ENCODE peak calls at places on chromosomes 2 and 18, in four cellular contexts. M, V, K and G are unnamed samples.

GRCh38 chr2:134417968-134418557 is 164.2 kb downstream of the MGAT5 start:
- DNase-seq in M (no peak), V (no peak), K (no peak), G (no peak)

GRCh38 chr2:20611077-20611843 is 39.6 kb downstream of the HS1BP3 start:
- DNase-seq in M (peak; percentile 41), V (peak; percentile 100), K (no peak), G (no peak)

GRCh38 chr2:30776831-30777652 is 30.2 kb downstream of the CAPN13 start:
- DNase-seq in M (no peak), V (no peak), K (no peak), G (no peak)

GRCh38 chr2:160869411-160869810 is 290.8 kb upstream of the TANK start:
- DNase-seq in M (no peak), V (no peak), K (no peak), G (peak; percentile 53)

GRCh38 chr2:173500953-173501352 is 146.3 kb downstream of the CDCA7 start:
- DNase-seq in M (no peak), V (no peak), K (no peak), G (no peak)

GRCh38 chr2:190069936-190070696 is 7.6 kb upstream of the MSTN start:
- DNase-seq in M (peak; percentile 9), V (peak; percentile 68), K (peak; percentile 71), G (peak; percentile 47)

GRCh38 chr18:36352384-36352783 is 54.9 kb downstream of the FHOD3 start:
- DNase-seq in M (no peak), V (no peak), K (no peak), G (no peak)

GRCh38 chr2:85911836-85912692 is 23.3 kb upstream of the ST3GAL5 start:
- DNase-seq in M (no peak), V (no peak), K (no peak), G (no peak)

GRCh38 chr2:72579595-72580180 is 246.1 kb downstream of the EXOC6B start:
- DNase-seq in M (peak; percentile 17), V (peak; percentile 70), K (peak; percentile 26), G (no peak)

GRCh38 chr2:64931536-64932326 is 57.5 kb upstream of the SLC1A4 start:
- DNase-seq in M (no peak), V (no peak), K (no peak), G (no peak)

GRCh38 chr18:12647773-12648172 is 10.1 kb downstream of the SPIRE1 start:
- DNase-seq in M (no peak), V (no peak), K (no peak), G (no peak)

GRCh38 chr2:100625731-100626130 is 62.9 kb downstream of the PDCL3 start:
- DNase-seq in M (no peak), V (no peak), K (no peak), G (no peak)

GRCh38 chr2:69088471-69088870 is 75.5 kb downstream of the ANTXR1 start:
- DNase-seq in M (no peak), V (no peak), K (no peak), G (no peak)

GRCh38 chr2:83594841-83595720 is 864.0 kb downstream of the SUCLG1 start:
- DNase-seq in M (no peak), V (no peak), K (no peak), G (no peak)

GRCh38 chr2:215554689-215555088 is 118.8 kb upstream of the FN1 start:
- DNase-seq in M (no peak), V (no peak), K (no peak), G (no peak)

GRCh38 chr18:42532119-42532518 is 577.1 kb downstream of the PIK3C3 start:
- DNase-seq in M (no peak), V (no peak), K (no peak), G (no peak)

GRCh38 chr2:37232131-37232933 is 874 bp downstream of the NDUFAF7 start:
- DNase-seq in M (peak; percentile 37), V (peak; percentile 12), K (no peak), G (no peak)

GRCh38 chr2:241931084-241931975 is 61.8 kb downstream of the RTP5 start:
- DNase-seq in M (no peak), V (no peak), K (no peak), G (no peak)

GRCh38 chr2:151278487-151278886 is 11.0 kb downstream of the NMI start:
- DNase-seq in M (no peak), V (no peak), K (no peak), G (no peak)

GRCh38 chr2:220969348-220969747 is 602.8 kb downstream of the EPHA4 start:
- DNase-seq in M (no peak), V (no peak), K (no peak), G (no peak)

GRCh38 chr2:24909555-24910177 is 10.4 kb downstream of the ADCY3 start:
- DNase-seq in M (no peak), V (no peak), K (no peak), G (no peak)

GRCh38 chr2:11398710-11399109 is 54.3 kb upstream of the ROCK2 start:
- DNase-seq in M (no peak), V (no peak), K (no peak), G (no peak)

GRCh38 chr2:69017080-69017479 is 4.1 kb downstream of the ANTXR1 start:
- DNase-seq in M (peak; percentile 21), V (no peak), K (no peak), G (no peak)

GRCh38 chr2:138713509-138713908 is 66.7 kb downstream of the NXPH2 start:
- DNase-seq in M (no peak), V (no peak), K (no peak), G (no peak)

DNA sequence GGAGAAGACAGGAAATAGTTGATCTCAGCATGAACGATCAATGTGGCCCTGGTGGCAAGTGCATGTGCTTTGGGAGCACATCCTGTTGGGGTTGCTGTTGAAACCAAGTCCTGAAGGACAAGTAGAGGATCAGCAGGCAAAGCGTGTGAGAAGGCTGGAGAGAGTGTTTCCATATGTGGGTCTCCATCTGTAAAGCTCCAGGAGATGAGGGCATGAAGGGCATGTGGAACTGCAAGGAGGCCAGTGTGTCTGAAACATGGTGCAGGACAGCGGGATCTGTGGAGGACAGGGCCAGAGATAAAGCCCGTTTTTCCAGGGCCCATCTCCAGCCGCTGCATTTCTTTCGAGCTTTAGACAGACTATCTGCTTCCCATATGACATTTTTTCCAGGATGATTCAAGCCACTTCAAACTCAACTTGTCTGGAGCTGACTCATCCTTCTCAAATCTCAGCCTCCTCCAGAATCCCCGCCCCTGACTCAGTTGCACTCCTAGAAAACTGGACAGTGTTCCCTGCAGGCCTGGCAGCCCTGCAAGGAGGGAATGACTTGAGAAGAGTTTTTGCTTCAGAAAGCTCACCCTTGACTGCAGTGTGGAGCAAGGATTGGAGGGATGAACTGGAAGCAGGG is 226.1 kb downstream of the VAPA start:
- DNase-seq in M (no peak), V (no peak), K (no peak), G (no peak)
- H3K4me3 ChIP-seq in M (no peak overlapping the region), V (peak overlapping the region; percentile 42), K (no peak overlapping the region), G (no peak overlapping the region)

GRCh38 chr18:54984908-54985307 is 25.6 kb upstream of the CCDC68 start:
- DNase-seq in M (no peak), V (no peak), K (no peak), G (no peak)

GRCh38 chr18:54981076-54981475 is 21.8 kb upstream of the CCDC68 start:
- DNase-seq in M (no peak), V (no peak), K (no peak), G (no peak)

DNA sequence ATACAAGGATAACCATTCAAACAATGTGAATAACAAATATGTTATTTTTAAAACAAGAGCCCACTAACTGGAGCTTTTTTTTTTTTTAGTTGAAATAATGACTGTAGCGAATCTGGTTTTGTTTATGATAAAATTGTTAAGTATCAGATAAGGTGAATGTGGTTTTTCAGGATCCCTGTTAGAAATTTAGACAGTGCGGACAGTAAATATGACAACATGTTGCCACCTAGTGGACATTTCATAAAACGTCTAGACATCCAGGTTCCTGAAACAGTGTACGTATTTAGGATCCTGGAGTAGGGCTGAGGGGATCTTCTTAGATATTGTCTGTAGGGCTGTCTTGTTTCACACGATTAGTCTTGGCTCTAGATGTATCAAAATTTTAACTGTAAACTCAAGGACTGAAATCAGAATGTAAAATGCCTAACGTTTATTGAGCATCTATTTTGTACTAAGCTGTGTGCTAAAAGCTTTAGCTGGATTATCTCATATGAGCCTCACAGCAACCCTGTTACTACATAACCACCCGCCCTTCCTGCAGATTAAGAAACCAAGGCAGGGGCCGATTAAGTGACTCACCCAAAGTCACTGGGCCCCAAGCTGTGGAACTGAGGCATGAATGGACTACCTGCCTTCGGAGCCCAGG is 23.9 kb upstream of the CCDC68 start:
- DNase-seq in M (peak; percentile 47), V (peak; percentile 44), K (peak; percentile 47), G (peak; percentile 35)
- TF ChIP-seq TCF7L2 in M (no peak), V (no peak), K (no peak), G (no peak)

GRCh38 chr18:44047585-44047984 is 633.1 kb upstream of the SETBP1 start:
- DNase-seq in M (no peak), V (no peak), K (no peak), G (no peak)

GRCh38 chr18:44039216-44039615 is 641.5 kb upstream of the SETBP1 start:
- DNase-seq in M (no peak), V (no peak), K (no peak), G (no peak)

GRCh38 chr18:44036500-44036899 is 644.2 kb upstream of the SETBP1 start:
- DNase-seq in M (no peak), V (no peak), K (no peak), G (no peak)

GRCh38 chr18:44039826-44040225 is 640.9 kb upstream of the SETBP1 start:
- DNase-seq in M (no peak), V (no peak), K (no peak), G (no peak)

GRCh38 chr18:44041553-44042418 is 638.9 kb upstream of the SETBP1 start:
- DNase-seq in M (no peak), V (no peak), K (no peak), G (no peak)
- H3K4me3 ChIP-seq in M (no peak overlapping the region), V (no peak overlapping the region), K (no peak overlapping the region), G (no peak overlapping the region)

DNA sequence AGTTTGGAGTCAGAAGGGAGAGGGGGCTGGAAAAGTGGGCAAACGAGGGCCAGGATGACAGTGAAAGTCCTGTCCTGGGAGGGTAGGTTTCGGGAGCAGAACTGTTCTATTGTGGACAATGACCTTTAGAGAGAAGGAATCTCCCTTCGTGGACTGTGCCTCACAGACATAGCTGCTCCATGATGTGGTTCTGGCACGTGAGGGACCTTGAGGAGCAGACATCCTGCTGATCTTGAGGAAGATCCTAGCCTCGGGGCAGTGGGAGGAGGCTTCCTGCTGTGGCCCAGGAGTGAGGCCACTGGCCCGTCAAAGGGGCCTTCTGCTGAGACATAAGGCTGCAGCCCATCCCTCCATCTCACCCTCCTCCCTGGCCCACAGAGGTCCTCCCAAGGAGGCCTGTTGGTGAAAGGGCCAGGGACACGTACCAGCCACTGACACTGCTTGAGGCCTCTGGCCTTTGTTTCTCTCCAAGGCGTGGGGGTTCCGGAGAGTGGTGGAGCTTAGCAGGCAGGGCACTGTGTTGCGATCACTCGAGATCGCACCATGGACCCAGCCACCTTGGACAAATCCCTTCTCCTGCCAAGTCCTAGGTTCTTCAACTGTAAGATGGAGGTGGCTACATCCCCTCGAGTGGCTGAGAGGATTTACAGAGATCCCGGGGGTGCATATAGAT is 167.2 kb downstream of the CELF4 start:
- DNase-seq in M (no peak), V (no peak), K (no peak), G (no peak)
- TF ChIP-seq TCF7L2 in M (no peak), V (no peak), K (no peak), G (no peak)

DNA sequence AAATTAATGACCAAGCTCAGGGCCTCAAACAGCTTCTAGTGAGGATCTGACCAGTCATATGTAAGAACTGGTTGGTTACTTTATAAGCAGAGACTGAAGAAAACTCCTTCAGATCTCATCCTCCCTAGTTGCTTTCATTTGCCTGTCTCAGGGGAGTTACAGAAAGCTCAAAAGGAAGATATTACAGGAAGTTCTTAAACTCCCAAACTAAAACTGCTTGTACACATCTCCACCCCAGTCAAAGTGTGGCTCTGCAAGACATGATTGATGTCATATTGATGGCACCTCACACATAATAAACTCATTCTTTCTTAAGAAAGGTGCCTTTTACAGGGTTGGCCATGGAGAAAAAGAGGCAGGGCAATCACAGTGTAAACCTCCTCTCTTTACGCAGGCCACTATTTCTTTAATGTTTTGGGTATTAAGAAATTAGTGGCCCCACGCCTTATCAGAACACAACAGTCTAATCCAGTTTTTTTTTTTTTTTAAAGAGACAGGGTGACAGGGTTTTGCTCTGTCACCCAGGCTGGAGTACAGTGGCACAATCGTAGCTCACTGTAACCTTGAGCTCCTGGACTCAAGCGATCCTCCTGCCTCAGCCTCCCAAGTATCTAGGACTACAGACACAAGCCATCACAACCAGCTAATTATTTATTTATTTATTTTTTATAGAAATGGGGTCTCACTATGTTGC is 62.6 kb upstream of the STK17B start:
- DNase-seq in M (no peak), V (no peak), K (no peak), G (no peak)
- H3K4me3 ChIP-seq in M (no peak overlapping the region), V (no peak overlapping the region), K (no peak overlapping the region), G (no peak overlapping the region)